ENCODE peak calls at places on chromosomes 3 and 15, in nine cellular contexts. T is pancreas, N is dorsolateral prefrontal cortex, J is fibroblast of the aortic adventitia, E is NB4, C is GM13977, Q is choroid plexus epithelial cell, F is AG10803, I is bronchial epithelial cell. Y is an unnamed sample.

GRCh38 chr3:13110678-13111116 is 37.5 kb upstream of the IQSEC1 start:
- DNase-seq in T (no peak), N (no peak), J (no peak), E (no peak), C (peak), Q (no peak), F (peak), I (peak), Y (no peak)

GRCh38 chr3:21750831-21751391 is at the start of gene ZNF385D:
- DNase-seq in T (no peak), N (peak), J (peak), E (no peak), C (no peak), Q (peak), F (peak), I (peak), Y (no peak)

GRCh38 chr3:8497582-8497981 is 4.0 kb upstream of the LMCD1 start:
- DNase-seq in T (no peak), N (no peak), J (no peak), E (no peak), C (no peak), Q (no peak), F (no peak), I (peak), Y (no peak)

GRCh38 chr3:141261472-141262171 is 30.0 kb downstream of the PXYLP1 start:
- DNase-seq in T (no peak), N (no peak), J (no peak), E (peak), C (no peak), Q (no peak), F (no peak), I (no peak), Y (no peak)

GRCh38 chr3:143002083-143002712 is 828 bp downstream of the U2SURP start:
- DNase-seq in T (no peak), N (no peak), J (peak), E (peak), C (peak), Q (peak), F (peak), I (peak), Y (no peak)

GRCh38 chr15:69958494-69959134 is 139.1 kb downstream of the TLE3 start:
- DNase-seq in T (no peak), N (no peak), J (no peak), E (no peak), C (no peak), Q (peak), F (no peak), I (no peak), Y (no peak)

GRCh38 chr3:45486136-45486535 is 97.8 kb downstream of the LARS2 start:
- DNase-seq in T (no peak), N (no peak), J (peak), E (peak), C (no peak), Q (peak), F (peak), I (no peak), Y (no peak)

GRCh38 chr3:126852536-126852935 is 130.4 kb upstream of the PLXNA1 start:
- DNase-seq in T (no peak), N (no peak), J (no peak), E (no peak), C (no peak), Q (no peak), F (no peak), I (no peak), Y (no peak)

GRCh38 chr15:77670558-77671148 is 37.9 kb upstream of the LINGO1 start:
- DNase-seq in T (no peak), N (no peak), J (no peak), E (no peak), C (no peak), Q (no peak), F (no peak), I (no peak), Y (no peak)
- TF ChIP-seq CTCF in T (no peak), N (no peak), J (no peak), E (no peak), C (no peak), Q (no peak), F (no peak), I (no peak), Y (no peak)

DNA sequence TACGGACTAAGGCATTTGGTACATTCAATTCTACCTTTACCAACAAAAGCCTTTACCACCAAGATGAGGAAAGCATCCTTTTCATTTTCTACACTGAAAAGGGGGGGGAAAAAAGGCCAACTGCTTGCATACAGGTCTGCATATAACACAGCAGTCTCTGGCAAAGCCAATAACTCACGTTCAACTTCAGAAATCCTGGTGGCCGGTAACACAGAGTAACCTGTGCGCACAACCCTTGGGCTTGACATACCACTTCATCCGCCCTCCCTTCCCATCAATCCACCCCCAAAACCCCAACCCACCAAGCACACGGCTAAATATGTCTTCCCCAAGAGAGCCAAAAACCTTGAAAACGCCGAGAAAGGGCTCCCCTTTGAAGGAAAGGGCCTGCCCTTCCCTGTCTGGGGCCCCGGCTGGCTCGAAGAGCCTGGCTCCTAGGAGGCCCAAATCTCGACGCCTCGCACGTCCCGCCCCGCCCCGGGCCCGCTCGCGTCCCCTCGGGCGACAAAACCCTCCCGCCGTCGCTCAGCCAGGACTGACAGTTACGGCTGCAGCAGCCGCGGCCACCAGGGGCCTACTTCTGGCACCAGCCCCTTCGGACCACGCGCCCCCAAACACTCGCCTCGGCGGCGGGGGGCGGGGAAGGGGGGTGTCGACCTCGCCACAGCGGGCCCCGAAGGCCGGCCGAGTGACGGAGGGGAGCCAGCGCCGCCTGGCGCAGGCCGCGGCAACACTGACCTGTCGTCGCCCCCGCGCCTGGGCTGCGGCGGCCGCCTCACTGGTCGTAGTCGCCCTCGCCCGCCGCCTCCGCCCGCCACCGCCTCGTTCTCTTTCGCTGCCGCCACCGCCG is 848 bp downstream of the UBE3A start:
- DNase-seq in T (peak), N (peak), J (peak), E (peak), C (peak), Q (peak), F (peak), I (peak), Y (no peak)
- TF ChIP-seq CTCF in T (no peak), N (no peak), J (peak), E (no peak), C (peak), Q (peak), F (peak), I (peak), Y (no peak)

GRCh38 chr15:65421360-65422215 is 1.2 kb downstream of the IGDCC4 start:
- DNase-seq in T (peak), N (no peak), J (no peak), E (peak), C (peak), Q (peak), F (peak), I (no peak), Y (no peak)

GRCh38 chr15:65420975-65421359 is 1.8 kb downstream of the IGDCC4 start:
- DNase-seq in T (no peak), N (no peak), J (no peak), E (no peak), C (no peak), Q (no peak), F (no peak), I (no peak), Y (no peak)

GRCh38 chr15:65424683-65425082 is 1.9 kb upstream of the IGDCC4 start:
- DNase-seq in T (no peak), N (no peak), J (no peak), E (no peak), C (no peak), Q (no peak), F (no peak), I (no peak), Y (no peak)

GRCh38 chr15:65423977-65424679 is 1.4 kb upstream of the IGDCC4 start:
- DNase-seq in T (no peak), N (no peak), J (no peak), E (peak), C (no peak), Q (no peak), F (peak), I (peak), Y (no peak)

DNA sequence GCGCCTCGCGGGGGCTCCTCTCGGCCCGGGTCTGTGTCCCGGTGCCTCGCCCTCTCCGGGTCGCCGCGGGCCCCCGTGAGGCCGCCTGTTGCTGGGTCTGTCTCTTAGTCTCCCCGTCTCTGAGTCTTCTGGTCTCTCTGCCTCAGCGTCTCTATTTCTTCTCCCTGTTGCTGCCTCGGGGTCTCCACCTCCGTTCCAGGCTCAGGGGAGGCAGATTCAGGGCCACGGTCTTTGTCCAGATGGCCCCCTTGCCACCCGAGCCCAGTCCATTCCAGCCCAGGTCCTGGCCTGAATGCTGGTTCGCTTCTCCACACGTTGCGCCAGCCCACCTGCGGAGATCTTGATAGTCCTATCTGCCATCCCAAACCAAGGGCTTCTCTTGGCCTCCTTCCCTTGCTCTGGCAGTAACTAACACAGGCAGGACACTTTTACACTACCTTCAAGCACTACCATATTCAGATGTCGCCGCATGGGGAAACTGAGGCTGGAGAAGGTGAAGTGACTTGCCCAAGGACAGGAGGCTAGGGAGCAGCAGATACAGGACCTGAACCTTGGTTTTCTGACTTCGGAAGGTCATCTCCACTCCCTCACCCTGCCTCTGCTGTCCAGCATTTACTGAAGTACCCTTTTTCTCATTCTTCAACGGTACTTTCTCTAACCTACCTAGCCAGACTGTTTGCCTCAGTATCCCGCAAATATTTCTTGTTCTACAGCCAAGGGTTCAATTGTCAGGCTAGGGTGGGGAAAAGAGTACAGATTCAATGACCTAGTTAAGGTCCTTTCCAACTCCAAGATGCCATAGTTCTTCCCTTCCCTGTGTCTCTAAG is 616 bp upstream of the IGDCC4 start:
- DNase-seq in T (no peak), N (no peak), J (no peak), E (no peak), C (no peak), Q (no peak), F (no peak), I (no peak), Y (no peak)
- TF ChIP-seq CTCF in T (no peak), N (no peak), J (no peak), E (no peak), C (no peak), Q (no peak), F (no peak), I (no peak), Y (no peak)

DNA sequence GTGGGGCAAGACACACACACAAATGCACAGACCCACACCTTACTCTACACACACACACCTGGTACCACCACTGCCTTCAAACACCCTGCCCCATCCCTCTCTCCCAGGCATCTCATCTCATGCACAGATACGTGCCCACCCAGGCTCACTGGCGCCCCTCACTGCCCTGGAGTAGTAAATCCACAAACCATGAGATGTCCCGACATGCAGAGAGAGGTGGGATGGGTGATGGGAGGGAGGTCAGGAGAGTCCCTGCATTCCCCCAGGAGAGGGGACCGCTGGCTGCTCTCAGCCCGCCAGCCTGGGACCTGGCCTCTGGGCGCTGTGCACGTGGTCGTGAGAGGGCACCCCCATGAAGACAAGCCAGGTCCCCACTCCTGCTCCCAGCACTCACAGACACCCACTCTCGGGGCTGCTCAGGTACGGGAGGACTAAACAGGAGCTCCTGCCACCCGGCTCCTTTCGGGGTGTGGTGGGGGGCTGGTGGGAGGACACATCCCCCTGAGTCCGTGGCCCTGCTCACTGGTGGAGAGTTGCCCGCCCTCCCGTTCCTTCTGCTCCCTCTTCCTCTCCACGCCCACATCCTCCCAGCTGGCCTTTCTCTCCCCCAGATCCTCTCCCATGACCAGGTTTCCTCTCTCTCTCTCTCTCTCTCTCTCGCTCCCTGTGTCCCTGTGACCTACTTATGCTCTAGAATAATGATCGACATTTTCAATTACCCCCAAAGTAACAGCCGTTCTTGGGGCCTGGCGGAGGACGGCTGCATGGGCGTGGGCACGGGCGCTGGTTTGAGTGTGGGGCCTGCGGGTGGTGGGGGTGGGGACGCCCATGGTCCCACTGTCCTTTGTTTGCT is 18.8 kb upstream of the CSPG4 start:
- DNase-seq in T (no peak), N (no peak), J (no peak), E (peak), C (no peak), Q (peak), F (peak), I (no peak), Y (no peak)
- TF ChIP-seq CTCF in T (no peak), N (no peak), J (peak), E (peak), C (no peak), Q (peak), F (no peak), I (no peak), Y (no peak)

DNA sequence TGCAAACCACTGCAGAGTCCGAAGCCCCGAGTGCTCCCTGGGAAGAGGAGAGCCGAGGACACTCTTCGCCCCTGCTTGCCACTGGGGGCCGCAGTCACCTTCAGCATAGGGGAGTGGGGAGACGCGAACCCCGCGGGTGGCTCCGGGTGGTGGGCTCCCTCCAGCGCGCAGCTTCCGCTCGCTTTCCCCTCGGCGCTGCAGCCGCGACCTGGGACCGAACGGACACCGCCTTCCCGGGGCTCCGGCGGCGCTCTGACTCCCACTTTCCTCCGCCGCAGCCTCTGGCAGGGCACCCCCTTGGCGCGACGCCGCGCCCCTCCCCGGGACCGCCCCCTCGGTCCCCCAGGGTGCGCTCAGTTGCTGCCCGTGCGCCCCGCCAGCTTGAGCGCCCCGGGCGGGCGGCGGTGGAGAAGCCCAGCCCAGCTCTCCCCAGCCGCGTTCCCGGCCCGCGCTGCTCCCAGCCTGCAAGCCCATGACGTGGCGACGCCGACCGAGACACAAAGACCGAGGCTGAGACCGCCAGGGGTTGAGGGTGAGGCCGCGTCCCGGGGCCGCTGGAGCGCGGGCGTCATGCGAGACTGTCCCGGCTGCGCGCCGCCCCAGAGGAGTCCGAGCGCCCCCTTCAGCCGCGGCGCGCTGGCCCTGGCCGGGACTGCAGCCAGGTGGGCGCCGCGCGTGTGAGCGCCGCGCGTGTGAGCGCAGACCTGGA is at the start of gene MINAR1:
- DNase-seq in T (peak), N (no peak), J (peak), E (no peak), C (peak), Q (peak), F (peak), I (peak), Y (no peak)
- TF ChIP-seq CTCF in T (no peak), N (peak), J (no peak), E (no peak), C (peak), Q (peak), F (peak), I (no peak), Y (no peak)

Y was measured in omental fat pad.